ENCODE peak calls at places on chromosomes 16 and 17, in seven cellular contexts. One of them, this sample, is unnamed. For H3K9me3 and H3K4me1, the result is how much of the 10 kb centered on the place peaks cover.

GRCh38 chr16:56365552-56365951 is 59.8 kb downstream of the AMFR start:
- DNase-seq in fibroblast of lung: no peak
- DNase-seq in cardiac muscle cell: no peak
- DNase-seq in BE2C: no peak
- DNase-seq in SK-N-SH: no peak
- DNase-seq in mammary epithelial cell: no peak
- DNase-seq in HAP-1: no peak
- DNase-seq in this sample: no peak

GRCh38 chr17:31823014-31823413 is 36.0 kb downstream of the COPRS start:
- DNase-seq in SK-N-SH: no peak
- DNase-seq in BE2C: no peak
- DNase-seq in mammary epithelial cell: no peak
- DNase-seq in fibroblast of lung: no peak
- DNase-seq in HAP-1: no peak
- DNase-seq in cardiac muscle cell: no peak
- DNase-seq in this sample: no peak

GRCh38 chr16:4378202-4378666 is 6.6 kb downstream of the VASN start:
- DNase-seq in fibroblast of lung: no peak
- DNase-seq in SK-N-SH: no peak
- DNase-seq in mammary epithelial cell: no peak
- DNase-seq in cardiac muscle cell: no peak
- DNase-seq in BE2C: peak
- DNase-seq in HAP-1: no peak
- DNase-seq in this sample: no peak

GRCh38 chr17:72743037-72743467 is 349.4 kb downstream of the SLC39A11 start:
- DNase-seq in SK-N-SH: no peak
- DNase-seq in cardiac muscle cell: no peak
- DNase-seq in BE2C: no peak
- DNase-seq in HAP-1: peak
- DNase-seq in fibroblast of lung: no peak
- DNase-seq in mammary epithelial cell: no peak
- DNase-seq in this sample: no peak

GRCh38 chr16:1825864-1826690 is 548 bp downstream of the HAGH start:
- DNase-seq in fibroblast of lung: no peak
- DNase-seq in SK-N-SH: peak
- DNase-seq in mammary epithelial cell: peak
- DNase-seq in cardiac muscle cell: peak
- DNase-seq in BE2C: no peak
- DNase-seq in HAP-1: no peak
- DNase-seq in this sample: no peak

GRCh38 chr17:27477971-27478684 is 21.9 kb downstream of the KSR1 start:
- DNase-seq in mammary epithelial cell: no peak
- DNase-seq in SK-N-SH: no peak
- DNase-seq in HAP-1: no peak
- DNase-seq in fibroblast of lung: no peak
- DNase-seq in BE2C: no peak
- DNase-seq in cardiac muscle cell: no peak
- DNase-seq in this sample: no peak

GRCh38 chr17:43011728-43012472 is 5.3 kb downstream of the IFI35 start:
- DNase-seq in mammary epithelial cell: no peak
- DNase-seq in cardiac muscle cell: peak
- DNase-seq in SK-N-SH: no peak
- DNase-seq in fibroblast of lung: no peak
- DNase-seq in HAP-1: no peak
- DNase-seq in BE2C: no peak
- DNase-seq in this sample: no peak

GRCh38 chr16:10870137-10870776 is 6.7 kb upstream of the CIITA start:
- DNase-seq in fibroblast of lung: no peak
- DNase-seq in HAP-1: no peak
- DNase-seq in BE2C: no peak
- DNase-seq in mammary epithelial cell: no peak
- DNase-seq in SK-N-SH: no peak
- DNase-seq in cardiac muscle cell: no peak
- DNase-seq in this sample: no peak

GRCh38 chr17:82911822-82912221 is 72.0 kb upstream of the ZNF750 start:
- DNase-seq in BE2C: no peak
- DNase-seq in mammary epithelial cell: no peak
- DNase-seq in cardiac muscle cell: no peak
- DNase-seq in HAP-1: no peak
- DNase-seq in fibroblast of lung: no peak
- DNase-seq in SK-N-SH: no peak
- DNase-seq in this sample: no peak

GRCh38 chr16:759110-759910 is 1.2 kb upstream of the MSLN start:
- DNase-seq in BE2C: no peak
- DNase-seq in fibroblast of lung: no peak
- DNase-seq in mammary epithelial cell: no peak
- DNase-seq in cardiac muscle cell: peak
- DNase-seq in SK-N-SH: no peak
- DNase-seq in HAP-1: no peak
- DNase-seq in this sample: peak

GRCh38 chr17:16479264-16479663 is 12.7 kb downstream of the LRRC75A start:
- DNase-seq in HAP-1: no peak
- DNase-seq in cardiac muscle cell: no peak
- DNase-seq in mammary epithelial cell: no peak
- DNase-seq in SK-N-SH: no peak
- DNase-seq in fibroblast of lung: no peak
- DNase-seq in BE2C: no peak
- DNase-seq in this sample: no peak

GRCh38 chr17:28524476-28525415 is 18.6 kb downstream of the FOXN1 start:
- DNase-seq in mammary epithelial cell: peak
- DNase-seq in fibroblast of lung: peak
- DNase-seq in cardiac muscle cell: peak
- DNase-seq in BE2C: no peak
- DNase-seq in HAP-1: peak
- DNase-seq in SK-N-SH: no peak
- DNase-seq in this sample: no peak

GRCh38 chr17:73533127-73533526 is 111.1 kb downstream of the SDK2 start:
- DNase-seq in mammary epithelial cell: no peak
- DNase-seq in cardiac muscle cell: no peak
- DNase-seq in HAP-1: no peak
- DNase-seq in BE2C: peak
- DNase-seq in fibroblast of lung: no peak
- DNase-seq in SK-N-SH: peak
- DNase-seq in this sample: no peak

GRCh38 chr16:68289621-68290329 is 21.0 kb downstream of the SLC7A6OS start:
- DNase-seq in HAP-1: no peak
- DNase-seq in BE2C: no peak
- DNase-seq in fibroblast of lung: no peak
- DNase-seq in SK-N-SH: no peak
- DNase-seq in mammary epithelial cell: no peak
- DNase-seq in cardiac muscle cell: no peak
- DNase-seq in this sample: no peak

GRCh38 chr17:50214986-50215730 is 13.7 kb upstream of the COL1A1 start:
- DNase-seq in cardiac muscle cell: no peak
- DNase-seq in fibroblast of lung: no peak
- DNase-seq in SK-N-SH: no peak
- DNase-seq in BE2C: no peak
- DNase-seq in mammary epithelial cell: no peak
- DNase-seq in HAP-1: no peak
- DNase-seq in this sample: no peak

GRCh38 chr16:11297492-11298142 is 16.5 kb upstream of the PRM1 start:
- DNase-seq in mammary epithelial cell: no peak
- DNase-seq in SK-N-SH: peak
- DNase-seq in fibroblast of lung: peak
- DNase-seq in BE2C: peak
- DNase-seq in HAP-1: peak
- DNase-seq in cardiac muscle cell: peak
- DNase-seq in this sample: no peak

GRCh38 chr17:8264836-8265542 is 15.9 kb downstream of the PFAS start:
- DNase-seq in fibroblast of lung: no peak
- DNase-seq in cardiac muscle cell: no peak
- DNase-seq in HAP-1: no peak
- DNase-seq in BE2C: no peak
- DNase-seq in SK-N-SH: no peak
- DNase-seq in mammary epithelial cell: no peak
- DNase-seq in this sample: no peak

GRCh38 chr16:47887496-47887895 is 268.3 kb downstream of the ABCC12 start:
- DNase-seq in cardiac muscle cell: no peak
- DNase-seq in BE2C: no peak
- DNase-seq in SK-N-SH: no peak
- DNase-seq in HAP-1: peak
- DNase-seq in fibroblast of lung: no peak
- DNase-seq in mammary epithelial cell: peak
- DNase-seq in this sample: peak

GRCh38 chr17:57488856-57489255 is 232.5 kb downstream of the MSI2 start:
- DNase-seq in HAP-1: no peak
- DNase-seq in BE2C: no peak
- DNase-seq in SK-N-SH: no peak
- DNase-seq in mammary epithelial cell: no peak
- DNase-seq in fibroblast of lung: no peak
- DNase-seq in cardiac muscle cell: no peak
- DNase-seq in this sample: no peak

GRCh38 chr16:24670623-24671454 is 58.6 kb upstream of the TNRC6A start:
- DNase-seq in cardiac muscle cell: peak
- DNase-seq in mammary epithelial cell: peak
- DNase-seq in HAP-1: peak
- DNase-seq in fibroblast of lung: peak
- DNase-seq in SK-N-SH: peak
- DNase-seq in BE2C: peak
- DNase-seq in this sample: no peak

GRCh38 chr17:37847811-37848331 is 76.3 kb upstream of the TBC1D3K start:
- DNase-seq in HAP-1: no peak
- DNase-seq in SK-N-SH: no peak
- DNase-seq in fibroblast of lung: no peak
- DNase-seq in BE2C: no peak
- DNase-seq in mammary epithelial cell: peak
- DNase-seq in cardiac muscle cell: no peak
- DNase-seq in this sample: no peak

GRCh38 chr17:3295632-3296031 is 2.5 kb downstream of the OR3A1 start:
- DNase-seq in cardiac muscle cell: no peak
- DNase-seq in mammary epithelial cell: no peak
- DNase-seq in BE2C: no peak
- DNase-seq in fibroblast of lung: no peak
- DNase-seq in HAP-1: no peak
- DNase-seq in SK-N-SH: no peak
- DNase-seq in this sample: no peak
- H3K9me3 ChIP-seq in cardiac muscle cell: under half
- H3K9me3 ChIP-seq in mammary epithelial cell: under half
- H3K9me3 ChIP-seq in BE2C: under half
- H3K9me3 ChIP-seq in fibroblast of lung: under half
- H3K9me3 ChIP-seq in HAP-1: under half
- H3K9me3 ChIP-seq in SK-N-SH: under half
- H3K9me3 ChIP-seq in this sample: under half

GRCh38 chr16:30555848-30556473 is 2.2 kb downstream of the ZNF764 start:
- DNase-seq in SK-N-SH: no peak
- DNase-seq in BE2C: peak
- DNase-seq in mammary epithelial cell: no peak
- DNase-seq in HAP-1: no peak
- DNase-seq in cardiac muscle cell: no peak
- DNase-seq in fibroblast of lung: no peak
- DNase-seq in this sample: no peak
- H3K4me1 ChIP-seq in SK-N-SH: under half
- H3K4me1 ChIP-seq in BE2C: under half
- H3K4me1 ChIP-seq in mammary epithelial cell: under half
- H3K4me1 ChIP-seq in HAP-1: under half
- H3K4me1 ChIP-seq in cardiac muscle cell: under half
- H3K4me1 ChIP-seq in fibroblast of lung: under half
- H3K4me1 ChIP-seq in this sample: under half

DNA sequence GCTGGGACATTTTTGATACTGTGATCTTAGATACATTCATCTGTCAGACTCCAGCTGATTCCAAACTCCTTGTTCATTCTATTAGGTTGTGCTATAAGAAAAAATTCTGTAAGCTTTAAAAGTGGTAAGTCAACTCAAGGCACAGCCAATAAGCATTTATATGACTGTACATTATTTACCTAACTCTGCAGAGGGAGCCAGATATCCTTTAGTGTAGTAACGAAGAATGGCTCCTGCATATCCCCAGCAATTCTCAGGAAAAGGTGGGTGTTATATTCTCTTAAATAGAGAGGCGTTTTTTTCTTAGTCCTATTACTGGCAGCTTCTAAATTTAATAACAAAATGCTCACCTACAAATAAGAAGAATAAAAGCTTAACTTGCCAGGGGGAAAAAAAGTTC is 374.3 kb upstream of the GOT2 start:
- DNase-seq in fibroblast of lung: no peak
- DNase-seq in HAP-1: no peak
- DNase-seq in SK-N-SH: no peak
- DNase-seq in cardiac muscle cell: no peak
- DNase-seq in BE2C: no peak
- DNase-seq in mammary epithelial cell: no peak
- DNase-seq in this sample: no peak
- H3K9me3 ChIP-seq in fibroblast of lung: under half
- H3K9me3 ChIP-seq in HAP-1: under half
- H3K9me3 ChIP-seq in SK-N-SH: under half
- H3K9me3 ChIP-seq in cardiac muscle cell: under half
- H3K9me3 ChIP-seq in BE2C: under half
- H3K9me3 ChIP-seq in mammary epithelial cell: under half
- H3K9me3 ChIP-seq in this sample: under half

GRCh38 chr17:412211-413015 is 59.8 kb upstream of the RPH3AL start:
- DNase-seq in cardiac muscle cell: peak
- DNase-seq in HAP-1: peak
- DNase-seq in fibroblast of lung: peak
- DNase-seq in mammary epithelial cell: peak
- DNase-seq in SK-N-SH: peak
- DNase-seq in BE2C: peak
- DNase-seq in this sample: no peak

GRCh38 chr17:411416-412120 is 59.0 kb upstream of the RPH3AL start:
- DNase-seq in BE2C: no peak
- DNase-seq in fibroblast of lung: no peak
- DNase-seq in cardiac muscle cell: no peak
- DNase-seq in HAP-1: no peak
- DNase-seq in SK-N-SH: no peak
- DNase-seq in mammary epithelial cell: no peak
- DNase-seq in this sample: no peak

GRCh38 chr17:416293-417206 is 63.9 kb upstream of the RPH3AL start:
- DNase-seq in mammary epithelial cell: no peak
- DNase-seq in SK-N-SH: no peak
- DNase-seq in HAP-1: no peak
- DNase-seq in fibroblast of lung: no peak
- DNase-seq in cardiac muscle cell: no peak
- DNase-seq in BE2C: no peak
- DNase-seq in this sample: no peak

GRCh38 chr17:413016-413350 is 60.4 kb upstream of the RPH3AL start:
- DNase-seq in SK-N-SH: no peak
- DNase-seq in cardiac muscle cell: no peak
- DNase-seq in mammary epithelial cell: no peak
- DNase-seq in BE2C: no peak
- DNase-seq in HAP-1: no peak
- DNase-seq in fibroblast of lung: no peak
- DNase-seq in this sample: no peak

DNA sequence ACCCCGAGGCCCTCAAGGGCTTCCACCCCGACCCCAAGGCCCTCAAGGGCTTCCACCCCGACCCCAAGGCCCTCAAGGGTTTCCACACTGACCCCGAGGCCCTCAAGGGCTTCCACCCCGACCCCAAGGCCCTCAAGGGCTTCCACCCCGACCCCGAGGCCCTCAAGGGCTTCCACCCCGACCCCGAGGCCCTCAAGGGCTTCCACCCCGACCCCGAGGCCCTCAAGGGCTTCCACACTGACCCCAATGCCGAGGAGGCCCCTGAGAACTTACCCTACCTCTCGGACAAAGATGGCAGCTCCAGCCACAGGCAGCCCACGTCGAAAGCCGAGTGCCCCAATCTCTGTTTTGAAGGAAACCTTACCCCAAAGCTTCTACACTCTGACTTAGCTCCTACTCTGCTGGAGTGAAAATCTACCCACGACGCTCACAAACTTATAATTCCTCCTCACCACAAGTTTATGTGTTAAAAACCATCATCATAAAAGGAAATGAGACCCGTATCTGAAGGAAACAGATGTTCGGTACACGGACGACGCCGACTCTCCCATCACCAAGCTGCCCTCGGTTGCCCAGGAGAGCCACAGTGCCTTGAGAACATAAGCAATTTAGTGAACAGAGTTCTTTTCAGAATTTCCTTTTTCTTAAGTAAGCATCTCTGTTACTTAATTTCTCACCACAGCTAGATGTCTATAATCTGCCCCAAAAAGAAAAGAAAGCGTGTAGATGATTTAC is 61.3 kb upstream of the RPH3AL start:
- DNase-seq in fibroblast of lung: no peak
- DNase-seq in SK-N-SH: no peak
- DNase-seq in mammary epithelial cell: no peak
- DNase-seq in cardiac muscle cell: no peak
- DNase-seq in BE2C: no peak
- DNase-seq in HAP-1: no peak
- DNase-seq in this sample: no peak
- H3K4me1 ChIP-seq in fibroblast of lung: under half
- H3K4me1 ChIP-seq in SK-N-SH: under half
- H3K4me1 ChIP-seq in mammary epithelial cell: under half
- H3K4me1 ChIP-seq in cardiac muscle cell: under half
- H3K4me1 ChIP-seq in BE2C: under half
- H3K4me1 ChIP-seq in HAP-1: under half
- H3K4me1 ChIP-seq in this sample: under half